ENCODE peak calls at places on chromosomes 4 and X, in six cellular contexts. G, F, T, O, R and Y are unnamed samples.

GRCh38 chr4:47852121-47852520 is 14.3 kb upstream of the CORIN start:
- DNase-seq in G (no peak), F (no peak), T (peak), O (no peak), R (no peak), Y (no peak)

GRCh38 chr4:152460488-152460887 is 75.4 kb downstream of the FBXW7 start:
- DNase-seq in G (no peak), F (no peak), T (peak), O (no peak), R (no peak), Y (no peak)

GRCh38 chrX:65706041-65706828 is 38.8 kb downstream of the MSN start:
- DNase-seq in G (peak), F (no peak), T (peak), O (no peak), R (no peak), Y (no peak)

GRCh38 chrX:123961268-123962005 is at the start of gene STAG2:
- DNase-seq in G (peak), F (peak), T (peak), O (peak), R (peak), Y (peak)

GRCh38 chr4:1910643-1911042 is 39.5 kb downstream of the NSD2 start:
- DNase-seq in G (no peak), F (no peak), T (peak), O (peak), R (no peak), Y (peak)

GRCh38 chrX:103431316-103431715 is 55.0 kb downstream of the BEX3 start:
- DNase-seq in G (no peak), F (no peak), T (peak), O (no peak), R (no peak), Y (no peak)

GRCh38 chrX:64642482-64642881 is 247.2 kb upstream of the MTMR8 start:
- DNase-seq in G (no peak), F (no peak), T (no peak), O (no peak), R (no peak), Y (peak)

GRCh38 chrX:131650637-131651410 is 107.0 kb downstream of the OR13H1 start:
- DNase-seq in G (no peak), F (no peak), T (peak), O (no peak), R (no peak), Y (no peak)

GRCh38 chr4:110624016-110624770 is 1.3 kb upstream of the PITX2 start:
- DNase-seq in G (no peak), F (no peak), T (no peak), O (peak), R (no peak), Y (no peak)

GRCh38 chr4:59608466-59608865 is 1591.7 kb upstream of the ADGRL3 start:
- DNase-seq in G (no peak), F (no peak), T (peak), O (no peak), R (no peak), Y (no peak)

GRCh38 chr4:185726931-185727330 is 85.1 kb downstream of the SORBS2 start:
- DNase-seq in G (no peak), F (no peak), T (peak), O (peak), R (no peak), Y (no peak)

GRCh38 chr4:8726344-8726851 is 133.8 kb downstream of the CPZ start:
- DNase-seq in G (no peak), F (no peak), T (no peak), O (no peak), R (no peak), Y (no peak)

GRCh38 chrX:37871626-37872302 is 24.4 kb upstream of the DYNLT3 start:
- DNase-seq in G (no peak), F (no peak), T (peak), O (no peak), R (no peak), Y (no peak)

GRCh38 chr4:130653842-130654241 is 1557.9 kb downstream of the C4orf33 start:
- DNase-seq in G (no peak), F (no peak), T (no peak), O (no peak), R (no peak), Y (no peak)

GRCh38 chrX:19810809-19811208 is 76.6 kb downstream of the SH3KBP1 start:
- DNase-seq in G (no peak), F (no peak), T (peak), O (no peak), R (no peak), Y (no peak)

GRCh38 chr4:6229095-6229494 is 28.7 kb upstream of the JAKMIP1 start:
- DNase-seq in G (no peak), F (no peak), T (no peak), O (peak), R (no peak), Y (no peak)

GRCh38 chr4:107834241-107834856 is 9.6 kb downstream of the SGMS2 start:
- DNase-seq in G (no peak), F (no peak), T (no peak), O (no peak), R (no peak), Y (no peak)

GRCh38 chrX:418927-419729 is 32.4 kb upstream of the PPP2R3B start:
- DNase-seq in G (no peak), F (no peak), T (no peak), O (peak), R (no peak), Y (no peak)

GRCh38 chrX:72308566-72309296 is 3.0 kb upstream of the CITED1 start:
- DNase-seq in G (no peak), F (no peak), T (peak), O (peak), R (no peak), Y (peak)

GRCh38 chrX:47514553-47515235 is 31.7 kb upstream of the ZNF41 start:
- DNase-seq in G (no peak), F (no peak), T (no peak), O (no peak), R (no peak), Y (no peak)

GRCh38 chr4:164871673-164872072 is 5.3 kb upstream of the APELA start:
- DNase-seq in G (no peak), F (no peak), T (no peak), O (no peak), R (no peak), Y (no peak)

GRCh38 chr4:187685247-187685646 is 310.3 kb upstream of the ZFP42 start:
- DNase-seq in G (no peak), F (no peak), T (no peak), O (no peak), R (no peak), Y (no peak)

GRCh38 chr4:108030332-108030731 is 40.6 kb downstream of the HADH start:
- DNase-seq in G (peak), F (peak), T (peak), O (peak), R (peak), Y (peak)

GRCh38 chrX:39764441-39764914 is 333.3 kb downstream of the BCOR start:
- DNase-seq in G (no peak), F (no peak), T (peak), O (peak), R (no peak), Y (no peak)

GRCh38 chr4:85842540-85842939 is 367.6 kb downstream of the ARHGAP24 start:
- DNase-seq in G (no peak), F (no peak), T (peak), O (no peak), R (no peak), Y (no peak)

GRCh38 chr4:101288365-101289145 is 58.8 kb downstream of the PPP3CA start:
- DNase-seq in G (no peak), F (no peak), T (no peak), O (peak), R (no peak), Y (no peak)

GRCh38 chrX:9182041-9182440 is 148.1 kb upstream of the FAM9B start:
- DNase-seq in G (no peak), F (no peak), T (no peak), O (no peak), R (no peak), Y (no peak)

GRCh38 chr4:142314183-142314582 is 531.9 kb downstream of the INPP4B start:
- DNase-seq in G (no peak), F (no peak), T (no peak), O (peak), R (no peak), Y (no peak)

GRCh38 chrX:148871422-148872152 is 371.2 kb downstream of the AFF2 start:
- DNase-seq in G (no peak), F (no peak), T (peak), O (no peak), R (no peak), Y (no peak)

GRCh38 chr4:112284662-112285411 is 867 bp downstream of the TIFA start:
- DNase-seq in G (no peak), F (no peak), T (peak), O (peak), R (no peak), Y (no peak)

GRCh38 chr4:14719053-14719452 is 283.2 kb upstream of the CPEB2 start:
- DNase-seq in G (no peak), F (no peak), T (peak), O (no peak), R (no peak), Y (no peak)

GRCh38 chr4:39649639-39650265 is 11.1 kb upstream of the SMIM14 start:
- DNase-seq in G (no peak), F (no peak), T (no peak), O (no peak), R (no peak), Y (no peak)

GRCh38 chrX:33082371-33082770 is 129.0 kb downstream of the DMD start:
- DNase-seq in G (no peak), F (no peak), T (no peak), O (no peak), R (no peak), Y (no peak)

GRCh38 chr4:38574559-38575333 is 89.3 kb upstream of the KLF3 start:
- DNase-seq in G (no peak), F (no peak), T (no peak), O (no peak), R (no peak), Y (no peak)

GRCh38 chrX:70960728-70961127 is 29.8 kb upstream of the SLC7A3 start:
- DNase-seq in G (no peak), F (no peak), T (no peak), O (peak), R (no peak), Y (no peak)

GRCh38 chr4:88919056-88919455 is 137.9 kb downstream of the FAM13A start:
- DNase-seq in G (no peak), F (no peak), T (no peak), O (no peak), R (no peak), Y (no peak)

GRCh38 chr4:81577392-81577791 is 105.7 kb upstream of the RASGEF1B start:
- DNase-seq in G (no peak), F (no peak), T (no peak), O (no peak), R (no peak), Y (no peak)

GRCh38 chrX:54248309-54248708 is 65.3 kb upstream of the FAM120C start:
- DNase-seq in G (no peak), F (no peak), T (peak), O (peak), R (no peak), Y (no peak)